ENCODE peak calls at places on chromosomes 11 and 22, in eight cellular contexts. One of them, this sample, is unnamed.

GRCh38 chr11:44763111-44763820 is 36.5 kb downstream of the TSPAN18 start:
- DNase-seq in upper lobe of right lung: no peak
- DNase-seq in PC-9: no peak
- DNase-seq in fibroblast of villous mesenchyme: peak
- DNase-seq in cardiac fibroblast: peak
- DNase-seq in body of pancreas: no peak
- DNase-seq in Panc1: no peak
- DNase-seq in NB4: no peak
- DNase-seq in this sample: no peak

GRCh38 chr22:26585104-26585790 is 4.7 kb downstream of the TPST2 start:
- DNase-seq in upper lobe of right lung: peak
- DNase-seq in PC-9: peak
- DNase-seq in fibroblast of villous mesenchyme: peak
- DNase-seq in cardiac fibroblast: peak
- DNase-seq in body of pancreas: peak
- DNase-seq in Panc1: no peak
- DNase-seq in NB4: no peak
- DNase-seq in this sample: no peak

GRCh38 chr22:37401861-37402506 is 25.3 kb downstream of the ELFN2 start:
- DNase-seq in upper lobe of right lung: no peak
- DNase-seq in PC-9: no peak
- DNase-seq in fibroblast of villous mesenchyme: peak
- DNase-seq in cardiac fibroblast: no peak
- DNase-seq in body of pancreas: no peak
- DNase-seq in Panc1: no peak
- DNase-seq in NB4: no peak
- DNase-seq in this sample: no peak

GRCh38 chr11:89477175-89477574 is 14.0 kb downstream of the NOX4 start:
- DNase-seq in upper lobe of right lung: no peak
- DNase-seq in PC-9: no peak
- DNase-seq in fibroblast of villous mesenchyme: no peak
- DNase-seq in cardiac fibroblast: no peak
- DNase-seq in body of pancreas: peak
- DNase-seq in Panc1: no peak
- DNase-seq in NB4: no peak
- DNase-seq in this sample: peak

GRCh38 chr11:71500601-71501021 is 26.5 kb upstream of the KRTAP5-7 start:
- DNase-seq in upper lobe of right lung: no peak
- DNase-seq in PC-9: peak
- DNase-seq in fibroblast of villous mesenchyme: no peak
- DNase-seq in cardiac fibroblast: no peak
- DNase-seq in body of pancreas: no peak
- DNase-seq in Panc1: no peak
- DNase-seq in NB4: no peak
- DNase-seq in this sample: no peak

GRCh38 chr11:65498727-65498976 is 193 bp upstream of the MALAT1 start:
- DNase-seq in upper lobe of right lung: no peak
- DNase-seq in PC-9: no peak
- DNase-seq in fibroblast of villous mesenchyme: no peak
- DNase-seq in cardiac fibroblast: no peak
- DNase-seq in body of pancreas: no peak
- DNase-seq in Panc1: no peak
- DNase-seq in NB4: no peak
- DNase-seq in this sample: no peak

GRCh38 chr11:108501396-108501795 is 3.2 kb upstream of the POGLUT3 start:
- DNase-seq in upper lobe of right lung: no peak
- DNase-seq in PC-9: no peak
- DNase-seq in fibroblast of villous mesenchyme: peak
- DNase-seq in cardiac fibroblast: no peak
- DNase-seq in body of pancreas: no peak
- DNase-seq in Panc1: no peak
- DNase-seq in NB4: no peak
- DNase-seq in this sample: no peak

GRCh38 chr11:42591841-42592240 is 720.0 kb upstream of the API5 start:
- DNase-seq in upper lobe of right lung: no peak
- DNase-seq in PC-9: no peak
- DNase-seq in fibroblast of villous mesenchyme: no peak
- DNase-seq in cardiac fibroblast: no peak
- DNase-seq in body of pancreas: no peak
- DNase-seq in Panc1: no peak
- DNase-seq in NB4: no peak
- DNase-seq in this sample: no peak

GRCh38 chr11:7080900-7081299 is 7.9 kb upstream of the RBMXL2 start:
- DNase-seq in upper lobe of right lung: no peak
- DNase-seq in PC-9: no peak
- DNase-seq in fibroblast of villous mesenchyme: no peak
- DNase-seq in cardiac fibroblast: no peak
- DNase-seq in body of pancreas: no peak
- DNase-seq in Panc1: no peak
- DNase-seq in NB4: no peak
- DNase-seq in this sample: no peak

GRCh38 chr11:77244277-77245014 is 57.0 kb downstream of the GDPD4 start:
- DNase-seq in upper lobe of right lung: no peak
- DNase-seq in PC-9: peak
- DNase-seq in fibroblast of villous mesenchyme: peak
- DNase-seq in cardiac fibroblast: peak
- DNase-seq in body of pancreas: no peak
- DNase-seq in Panc1: peak
- DNase-seq in NB4: no peak
- DNase-seq in this sample: no peak

GRCh38 chr11:9231848-9232177 is 33.3 kb downstream of the DENND5A start:
- DNase-seq in upper lobe of right lung: no peak
- DNase-seq in PC-9: no peak
- DNase-seq in fibroblast of villous mesenchyme: peak
- DNase-seq in cardiac fibroblast: peak
- DNase-seq in body of pancreas: peak
- DNase-seq in Panc1: no peak
- DNase-seq in NB4: peak
- DNase-seq in this sample: no peak

GRCh38 chr11:130068986-130069683 is 559 bp upstream of the APLP2 start:
- DNase-seq in upper lobe of right lung: peak
- DNase-seq in PC-9: no peak
- DNase-seq in fibroblast of villous mesenchyme: peak
- DNase-seq in cardiac fibroblast: peak
- DNase-seq in body of pancreas: peak
- DNase-seq in Panc1: peak
- DNase-seq in NB4: no peak
- DNase-seq in this sample: no peak

GRCh38 chr22:45007247-45007945 is 2.4 kb downstream of the PHF21B start:
- DNase-seq in upper lobe of right lung: no peak
- DNase-seq in PC-9: no peak
- DNase-seq in fibroblast of villous mesenchyme: peak
- DNase-seq in cardiac fibroblast: peak
- DNase-seq in body of pancreas: peak
- DNase-seq in Panc1: no peak
- DNase-seq in NB4: peak
- DNase-seq in this sample: no peak

GRCh38 chr11:86919557-86920210 is 35.5 kb downstream of the FZD4 start:
- DNase-seq in upper lobe of right lung: no peak
- DNase-seq in PC-9: peak
- DNase-seq in fibroblast of villous mesenchyme: peak
- DNase-seq in cardiac fibroblast: peak
- DNase-seq in body of pancreas: no peak
- DNase-seq in Panc1: no peak
- DNase-seq in NB4: peak
- DNase-seq in this sample: peak

GRCh38 chr11:360326-361280 is 8.7 kb upstream of the B4GALNT4 start:
- DNase-seq in upper lobe of right lung: no peak
- DNase-seq in PC-9: no peak
- DNase-seq in fibroblast of villous mesenchyme: no peak
- DNase-seq in cardiac fibroblast: no peak
- DNase-seq in body of pancreas: no peak
- DNase-seq in Panc1: no peak
- DNase-seq in NB4: no peak
- DNase-seq in this sample: no peak

GRCh38 chr11:7657306-7658025 is 15.8 kb downstream of the CYB5R2 start:
- DNase-seq in upper lobe of right lung: no peak
- DNase-seq in PC-9: peak
- DNase-seq in fibroblast of villous mesenchyme: peak
- DNase-seq in cardiac fibroblast: peak
- DNase-seq in body of pancreas: peak
- DNase-seq in Panc1: no peak
- DNase-seq in NB4: peak
- DNase-seq in this sample: no peak

GRCh38 chr22:40612291-40612740 is 24.2 kb downstream of the MRTFA start:
- DNase-seq in upper lobe of right lung: no peak
- DNase-seq in PC-9: no peak
- DNase-seq in fibroblast of villous mesenchyme: no peak
- DNase-seq in cardiac fibroblast: no peak
- DNase-seq in body of pancreas: no peak
- DNase-seq in Panc1: no peak
- DNase-seq in NB4: no peak
- DNase-seq in this sample: no peak

GRCh38 chr11:2595205-2595604 is 104.6 kb downstream of the KCNQ1OT1 start:
- DNase-seq in upper lobe of right lung: no peak
- DNase-seq in PC-9: no peak
- DNase-seq in fibroblast of villous mesenchyme: no peak
- DNase-seq in cardiac fibroblast: no peak
- DNase-seq in body of pancreas: no peak
- DNase-seq in Panc1: no peak
- DNase-seq in NB4: no peak
- DNase-seq in this sample: no peak

GRCh38 chr11:2399488-2400068 is 972 bp upstream of the TSSC4 start:
- DNase-seq in upper lobe of right lung: no peak
- DNase-seq in PC-9: peak
- DNase-seq in fibroblast of villous mesenchyme: peak
- DNase-seq in cardiac fibroblast: no peak
- DNase-seq in body of pancreas: no peak
- DNase-seq in Panc1: no peak
- DNase-seq in NB4: no peak
- DNase-seq in this sample: no peak

GRCh38 chr11:93000511-93001476 is 31.3 kb downstream of the MTNR1B start:
- DNase-seq in upper lobe of right lung: no peak
- DNase-seq in PC-9: peak
- DNase-seq in fibroblast of villous mesenchyme: peak
- DNase-seq in cardiac fibroblast: peak
- DNase-seq in body of pancreas: no peak
- DNase-seq in Panc1: peak
- DNase-seq in NB4: peak
- DNase-seq in this sample: no peak

GRCh38 chr11:12377824-12378593 is 638 bp downstream of the PARVA start:
- DNase-seq in upper lobe of right lung: peak
- DNase-seq in PC-9: peak
- DNase-seq in fibroblast of villous mesenchyme: peak
- DNase-seq in cardiac fibroblast: peak
- DNase-seq in body of pancreas: peak
- DNase-seq in Panc1: peak
- DNase-seq in NB4: no peak
- DNase-seq in this sample: no peak

GRCh38 chr11:74434528-74434927 is 32.8 kb downstream of the KCNE3 start:
- DNase-seq in upper lobe of right lung: no peak
- DNase-seq in PC-9: no peak
- DNase-seq in fibroblast of villous mesenchyme: peak
- DNase-seq in cardiac fibroblast: peak
- DNase-seq in body of pancreas: no peak
- DNase-seq in Panc1: no peak
- DNase-seq in NB4: peak
- DNase-seq in this sample: no peak

GRCh38 chr11:134272381-134273316 is 3.5 kb upstream of the GLB1L3 start:
- DNase-seq in upper lobe of right lung: no peak
- DNase-seq in PC-9: no peak
- DNase-seq in fibroblast of villous mesenchyme: peak
- DNase-seq in cardiac fibroblast: peak
- DNase-seq in body of pancreas: no peak
- DNase-seq in Panc1: no peak
- DNase-seq in NB4: no peak
- DNase-seq in this sample: no peak

GRCh38 chr11:71562120-71562519 is 3.2 kb upstream of the KRTAP5-10 start:
- DNase-seq in upper lobe of right lung: no peak
- DNase-seq in PC-9: no peak
- DNase-seq in fibroblast of villous mesenchyme: no peak
- DNase-seq in cardiac fibroblast: peak
- DNase-seq in body of pancreas: no peak
- DNase-seq in Panc1: no peak
- DNase-seq in NB4: no peak
- DNase-seq in this sample: no peak

GRCh38 chr11:76669901-76670474 is 559 bp downstream of the LRRC32 start:
- DNase-seq in upper lobe of right lung: peak
- DNase-seq in PC-9: no peak
- DNase-seq in fibroblast of villous mesenchyme: peak
- DNase-seq in cardiac fibroblast: peak
- DNase-seq in body of pancreas: no peak
- DNase-seq in Panc1: no peak
- DNase-seq in NB4: no peak
- DNase-seq in this sample: no peak

GRCh38 chr11:62909107-62909894 is 11.9 kb downstream of the CHRM1 start:
- DNase-seq in upper lobe of right lung: peak
- DNase-seq in PC-9: peak
- DNase-seq in fibroblast of villous mesenchyme: peak
- DNase-seq in cardiac fibroblast: peak
- DNase-seq in body of pancreas: peak
- DNase-seq in Panc1: no peak
- DNase-seq in NB4: peak
- DNase-seq in this sample: peak
- H3K4me3 ChIP-seq in upper lobe of right lung: peak
- H3K4me3 ChIP-seq in PC-9: no peak
- H3K4me3 ChIP-seq in fibroblast of villous mesenchyme: no peak
- H3K4me3 ChIP-seq in cardiac fibroblast: no peak
- H3K4me3 ChIP-seq in body of pancreas: no peak
- H3K4me3 ChIP-seq in Panc1: no peak
- H3K4me3 ChIP-seq in NB4: no peak
- H3K4me3 ChIP-seq in this sample: peak

GRCh38 chr22:27747396-27748256 is 53.9 kb downstream of the MN1 start:
- DNase-seq in upper lobe of right lung: no peak
- DNase-seq in PC-9: no peak
- DNase-seq in fibroblast of villous mesenchyme: no peak
- DNase-seq in cardiac fibroblast: peak
- DNase-seq in body of pancreas: no peak
- DNase-seq in Panc1: no peak
- DNase-seq in NB4: peak
- DNase-seq in this sample: no peak
- TF ChIP-seq CTCF in upper lobe of right lung: no peak
- TF ChIP-seq CTCF in PC-9: peak
- TF ChIP-seq CTCF in fibroblast of villous mesenchyme: no peak
- TF ChIP-seq CTCF in cardiac fibroblast: peak
- TF ChIP-seq CTCF in body of pancreas: no peak
- TF ChIP-seq CTCF in Panc1: no peak
- TF ChIP-seq CTCF in NB4: peak
- TF ChIP-seq CTCF in this sample: no peak

DNA sequence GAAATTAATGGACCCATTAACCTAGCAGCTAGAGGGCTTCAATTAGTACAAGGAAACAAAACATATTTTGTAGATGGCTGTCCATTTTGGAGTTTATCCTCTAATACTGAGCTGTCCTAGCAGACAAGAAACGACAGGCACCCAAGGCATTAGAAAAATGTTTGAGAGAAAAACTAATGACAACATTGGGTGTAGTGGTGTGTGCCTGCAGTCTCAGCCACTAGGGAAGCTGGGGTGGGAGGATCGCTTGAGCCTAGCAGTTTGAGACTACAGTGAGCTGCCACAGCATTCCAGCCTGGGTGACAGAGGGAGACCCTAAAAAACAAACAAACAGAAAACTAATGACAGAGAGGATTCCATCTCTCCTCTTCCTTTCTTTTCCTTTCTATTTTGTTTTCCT is 1.5 kb downstream of the A4GALT start:
- DNase-seq in upper lobe of right lung: no peak
- DNase-seq in PC-9: no peak
- DNase-seq in fibroblast of villous mesenchyme: no peak
- DNase-seq in cardiac fibroblast: no peak
- DNase-seq in body of pancreas: no peak
- DNase-seq in Panc1: no peak
- DNase-seq in NB4: no peak
- DNase-seq in this sample: no peak
- H3K4me3 ChIP-seq in upper lobe of right lung: peak
- H3K4me3 ChIP-seq in PC-9: no peak
- H3K4me3 ChIP-seq in fibroblast of villous mesenchyme: peak
- H3K4me3 ChIP-seq in cardiac fibroblast: peak
- H3K4me3 ChIP-seq in body of pancreas: no peak
- H3K4me3 ChIP-seq in Panc1: no peak
- H3K4me3 ChIP-seq in NB4: no peak
- H3K4me3 ChIP-seq in this sample: no peak

GRCh38 chr11:69841859-69842698 is 22.9 kb upstream of the FGF3 start:
- DNase-seq in upper lobe of right lung: no peak
- DNase-seq in PC-9: no peak
- DNase-seq in fibroblast of villous mesenchyme: peak
- DNase-seq in cardiac fibroblast: peak
- DNase-seq in body of pancreas: no peak
- DNase-seq in Panc1: no peak
- DNase-seq in NB4: peak
- DNase-seq in this sample: peak
- TF ChIP-seq CTCF in upper lobe of right lung: peak
- TF ChIP-seq CTCF in PC-9: peak
- TF ChIP-seq CTCF in fibroblast of villous mesenchyme: peak
- TF ChIP-seq CTCF in cardiac fibroblast: peak
- TF ChIP-seq CTCF in body of pancreas: peak
- TF ChIP-seq CTCF in Panc1: peak
- TF ChIP-seq CTCF in NB4: peak
- TF ChIP-seq CTCF in this sample: peak